ENCODE peak calls at places on chromosomes 7 and 10, in five cellular contexts. M is psoas muscle, O is ovary, L is thoracic aorta, V is body of pancreas. B is an unnamed sample. For H3K9me3, the result is how much of the 10 kb centered on the place peaks cover.

GRCh38 chr7:3548815-3549214 is 247.8 kb downstream of the SDK1 start:
- DNase-seq in M (no peak), O (no peak), L (no peak), V (no peak), B (no peak)

GRCh38 chr7:29422829-29423228 is 140.8 kb upstream of the PRR15 start:
- DNase-seq in V (no peak), L (no peak), M (no peak), O (no peak), B (no peak)

GRCh38 chr10:105973252-105973877 is 1191.1 kb downstream of the SORCS1 start:
- DNase-seq in O (no peak), M (no peak), L (no peak), V (no peak), B (no peak)

GRCh38 chr10:33553951-33554571 is 219.6 kb upstream of the NRP1 start:
- DNase-seq in O (no peak), V (no peak), L (no peak), M (no peak), B (no peak)

GRCh38 chr7:150429699-150430098 is 20.7 kb upstream of the GIMAP8 start:
- DNase-seq in M (no peak), O (no peak), L (no peak), V (no peak), B (no peak)

GRCh38 chr7:3028071-3028766 is 15.4 kb downstream of the CARD11 start:
- DNase-seq in M (peak), V (peak), O (no peak), L (peak), B (no peak)

GRCh38 chr10:88893611-88894010 is 13.6 kb downstream of the STAMBPL1 start:
- DNase-seq in V (no peak), O (no peak), M (no peak), L (no peak), B (no peak)

GRCh38 chr10:97876387-97876786 is 26.7 kb downstream of the GOLGA7B start:
- DNase-seq in V (no peak), L (no peak), O (no peak), M (no peak), B (no peak)

GRCh38 chr7:42914009-42914725 is 2.3 kb upstream of the C7orf25 start:
- DNase-seq in O (peak), V (no peak), L (no peak), M (no peak), B (no peak)

GRCh38 chr10:63707254-63707910 is 186.2 kb downstream of the REEP3 start:
- DNase-seq in M (no peak), L (no peak), O (no peak), V (no peak), B (no peak)

GRCh38 chr7:19957664-19958063 is 184.2 kb upstream of the TMEM196 start:
- DNase-seq in V (no peak), O (no peak), M (no peak), L (no peak), B (no peak)

GRCh38 chr7:128785738-128786137 is 6.0 kb upstream of the CCDC136 start:
- DNase-seq in L (no peak), V (no peak), O (no peak), M (no peak), B (no peak)

GRCh38 chr7:157715071-157715937 is 378.5 kb downstream of the DNAJB6 start:
- DNase-seq in O (no peak), V (no peak), M (no peak), L (no peak), B (no peak)

GRCh38 chr7:157718303-157719007 is 381.7 kb downstream of the DNAJB6 start:
- DNase-seq in O (no peak), M (no peak), V (no peak), L (no peak), B (no peak)

GRCh38 chr7:157719008-157719682 is 382.3 kb downstream of the DNAJB6 start:
- DNase-seq in V (no peak), L (no peak), M (no peak), O (no peak), B (no peak)

GRCh38 chr7:157715938-157716280 is 379.1 kb downstream of the DNAJB6 start:
- DNase-seq in L (no peak), M (no peak), V (no peak), O (no peak), B (no peak)

GRCh38 chr7:157717211-157718174 is 380.7 kb downstream of the DNAJB6 start:
- DNase-seq in V (no peak), L (no peak), O (no peak), M (no peak), B (no peak)
- H3K9me3 ChIP-seq in V (under half), L (under half), O (under half), M (under half), B (under half)

GRCh38 chr10:24462340-24462739 is 253.4 kb downstream of the KIAA1217 start:
- DNase-seq in V (no peak), L (no peak), O (no peak), M (no peak), B (no peak)
- H3K9me3 ChIP-seq in V (under half), L (under half), O (under half), M (under half), B (under half)

DNA sequence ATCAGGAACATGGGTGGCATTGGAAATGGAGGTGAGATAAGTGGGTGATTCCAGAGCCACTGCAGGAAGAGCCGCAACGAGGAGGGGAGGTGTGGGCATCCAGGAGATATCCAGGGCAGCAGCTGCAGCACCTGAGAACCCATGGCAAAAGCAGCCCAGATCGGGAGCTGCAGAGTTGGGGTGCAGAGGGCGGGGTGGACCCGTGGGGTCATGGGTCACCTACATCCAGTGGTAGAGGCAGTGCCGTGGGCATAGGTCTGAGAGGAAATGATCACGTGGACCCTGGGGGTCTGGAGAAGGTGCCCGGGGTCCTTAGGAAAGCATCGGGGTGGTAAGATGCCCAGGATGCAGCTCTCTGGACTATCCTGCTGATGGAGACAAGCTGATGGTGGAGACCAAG is 530.0 kb downstream of the GLRX3 start:
- DNase-seq in M (no peak), O (no peak), V (no peak), L (no peak), B (no peak)
- H3K9me3 ChIP-seq in M (under half), O (under half), V (under half), L (under half), B (under half)

DNA sequence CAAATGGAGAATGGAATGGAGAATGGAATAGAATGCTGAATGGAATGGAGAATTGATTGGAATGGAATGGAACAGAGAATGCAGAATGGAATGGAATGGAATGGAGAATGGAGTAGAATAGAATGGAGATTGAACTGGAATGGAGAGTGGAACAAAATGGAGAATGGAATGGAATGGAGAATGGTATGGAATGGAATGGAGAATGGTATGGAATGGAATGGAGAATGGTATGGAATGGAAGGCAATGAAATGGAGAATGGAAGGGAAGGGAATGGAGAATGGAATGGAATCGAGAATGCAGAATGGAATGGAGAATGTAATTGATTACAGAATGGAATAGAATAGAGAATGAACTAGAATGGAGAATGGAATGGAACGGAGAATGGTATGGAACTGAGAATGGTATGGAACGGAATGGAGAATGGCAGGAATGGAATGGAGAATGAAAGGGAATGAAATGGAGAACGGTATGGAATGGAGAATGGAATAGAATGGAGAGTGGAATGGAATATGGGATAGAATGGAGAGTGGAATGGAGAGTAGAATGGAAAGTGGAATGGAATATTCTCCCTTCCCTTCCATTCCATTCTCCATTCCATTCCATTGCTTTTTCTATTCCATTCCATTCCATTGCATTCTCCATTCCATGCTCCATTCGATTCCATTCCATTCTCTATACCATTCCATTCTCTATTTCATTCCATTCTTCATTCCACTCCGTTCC is 88.2 kb downstream of the NSUN6 start:
- DNase-seq in M (no peak), O (no peak), V (no peak), L (no peak), B (no peak)
- H3K9me3 ChIP-seq in M (under half), O (under half), V (under half), L (under half), B (under half)

B was measured in T-helper 17 cell.